ENCODE peak calls at places on chromosomes 5 and 9, in four cellular contexts. One of them, this sample, is unnamed.

GRCh38 chr9:84652496-84653081 is 16.9 kb upstream of the NTRK2 start:
- DNase-seq in adrenal gland: no peak
- DNase-seq in foreskin fibroblast: no peak
- DNase-seq in CD8-positive, alpha-beta T cell: no peak
- DNase-seq in this sample: no peak

GRCh38 chr9:115202181-115202580 is 84.2 kb upstream of the TNC start:
- DNase-seq in adrenal gland: no peak
- DNase-seq in foreskin fibroblast: no peak
- DNase-seq in CD8-positive, alpha-beta T cell: no peak
- DNase-seq in this sample: no peak

GRCh38 chr5:22465177-22465576 is 388.0 kb downstream of the CDH12 start:
- DNase-seq in adrenal gland: no peak
- DNase-seq in foreskin fibroblast: no peak
- DNase-seq in CD8-positive, alpha-beta T cell: no peak
- DNase-seq in this sample: no peak

GRCh38 chr5:87599778-87600177 is 187.0 kb upstream of the CCNH start:
- DNase-seq in adrenal gland: no peak
- DNase-seq in foreskin fibroblast: no peak
- DNase-seq in CD8-positive, alpha-beta T cell: no peak
- DNase-seq in this sample: no peak

GRCh38 chr9:5688109-5688508 is 59.2 kb downstream of the RIC1 start:
- DNase-seq in adrenal gland: peak; percentile 30
- DNase-seq in foreskin fibroblast: no peak
- DNase-seq in CD8-positive, alpha-beta T cell: no peak
- DNase-seq in this sample: no peak

GRCh38 chr5:173091981-173092380 is 35.8 kb downstream of the CREBRF start:
- DNase-seq in adrenal gland: no peak
- DNase-seq in foreskin fibroblast: no peak
- DNase-seq in CD8-positive, alpha-beta T cell: no peak
- DNase-seq in this sample: no peak

GRCh38 chr5:159231167-159231566 is 21.8 kb upstream of the RNF145 start:
- DNase-seq in adrenal gland: no peak
- DNase-seq in foreskin fibroblast: no peak
- DNase-seq in CD8-positive, alpha-beta T cell: no peak
- DNase-seq in this sample: no peak

GRCh38 chr9:113343732-113344231 is 3.7 kb upstream of the WDR31 start:
- DNase-seq in adrenal gland: peak; percentile 92
- DNase-seq in foreskin fibroblast: peak; percentile 51
- DNase-seq in CD8-positive, alpha-beta T cell: no peak
- DNase-seq in this sample: peak; percentile 96

GRCh38 chr5:67165524-67166459 is 30.8 kb downstream of the CD180 start:
- DNase-seq in adrenal gland: peak; percentile 87
- DNase-seq in foreskin fibroblast: no peak
- DNase-seq in CD8-positive, alpha-beta T cell: peak; percentile 82
- DNase-seq in this sample: peak; percentile 95

GRCh38 chr5:174760721-174761120 is 36.3 kb downstream of the MSX2 start:
- DNase-seq in adrenal gland: no peak
- DNase-seq in foreskin fibroblast: no peak
- DNase-seq in CD8-positive, alpha-beta T cell: no peak
- DNase-seq in this sample: no peak

GRCh38 chr5:959581-960531 is 48.7 kb upstream of the NKD2 start:
- DNase-seq in adrenal gland: no peak
- DNase-seq in foreskin fibroblast: no peak
- DNase-seq in CD8-positive, alpha-beta T cell: no peak
- DNase-seq in this sample: no peak

DNA sequence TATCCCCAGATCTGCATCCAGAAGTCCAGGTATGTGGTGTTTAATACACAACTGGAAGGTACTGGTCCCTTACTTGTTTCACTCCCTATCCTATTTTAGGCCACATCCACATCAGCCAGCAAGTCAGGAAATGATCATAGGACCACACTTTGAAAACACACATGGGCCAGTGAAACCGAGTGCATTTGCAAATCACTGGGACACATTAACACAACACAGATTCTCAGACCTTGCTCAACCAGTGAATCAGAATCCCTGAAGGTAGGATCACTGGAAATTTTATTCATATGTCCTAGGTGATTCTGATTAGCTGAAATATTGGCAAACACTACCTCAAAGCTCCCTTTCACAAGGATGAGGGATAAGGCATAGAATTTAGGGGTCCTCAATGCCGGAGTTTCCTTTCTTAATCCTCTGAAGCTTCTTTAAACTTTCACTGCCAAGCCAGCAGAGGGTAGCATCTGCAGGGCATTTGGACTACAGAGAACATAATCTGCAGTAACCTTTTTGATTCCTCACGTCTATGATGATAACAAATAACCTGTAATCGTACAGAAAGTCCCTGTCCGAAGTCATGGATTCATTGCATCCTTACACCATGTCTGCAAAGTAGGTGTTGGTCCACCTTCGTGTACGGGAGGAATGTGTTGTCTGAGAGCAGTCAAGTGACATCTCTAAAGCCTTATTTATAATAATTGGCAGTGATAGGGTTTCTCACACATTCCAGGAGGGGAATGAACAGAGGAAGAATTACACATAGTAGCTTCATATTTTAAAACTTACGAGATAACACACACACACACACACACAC is 11.0 kb upstream of the ABLIM3 start:
- DNase-seq in adrenal gland: no peak
- DNase-seq in foreskin fibroblast: no peak
- DNase-seq in CD8-positive, alpha-beta T cell: no peak
- DNase-seq in this sample: no peak
- TF ChIP-seq CTCF in adrenal gland: peak; percentile 28
- TF ChIP-seq CTCF in foreskin fibroblast: peak; percentile 52
- TF ChIP-seq CTCF in CD8-positive, alpha-beta T cell: no peak
- TF ChIP-seq CTCF in this sample: peak; percentile 29

DNA sequence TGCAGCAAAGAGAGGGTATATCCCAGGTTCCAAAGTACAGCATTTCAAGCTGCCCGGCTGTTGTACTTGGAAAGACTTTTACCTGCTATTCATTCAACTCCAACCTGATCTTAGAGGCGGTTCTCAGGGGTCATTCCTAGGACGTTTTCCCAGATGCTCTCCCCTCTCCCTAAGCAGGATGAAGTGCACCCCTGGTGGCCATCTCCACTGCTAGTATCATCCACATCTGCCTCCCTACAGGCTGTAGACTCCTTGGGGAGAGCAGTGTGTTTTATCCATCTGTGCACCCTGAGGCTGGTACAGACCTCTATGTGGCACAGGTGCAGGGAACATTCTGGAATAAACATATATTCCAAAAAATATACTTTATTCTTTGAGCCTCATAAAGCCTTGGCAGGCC is 56.8 kb downstream of the PTPN3 start:
- DNase-seq in adrenal gland: no peak
- DNase-seq in foreskin fibroblast: no peak
- DNase-seq in CD8-positive, alpha-beta T cell: no peak
- DNase-seq in this sample: no peak
- TF ChIP-seq CTCF in adrenal gland: no peak
- TF ChIP-seq CTCF in foreskin fibroblast: no peak
- TF ChIP-seq CTCF in CD8-positive, alpha-beta T cell: no peak
- TF ChIP-seq CTCF in this sample: no peak

DNA sequence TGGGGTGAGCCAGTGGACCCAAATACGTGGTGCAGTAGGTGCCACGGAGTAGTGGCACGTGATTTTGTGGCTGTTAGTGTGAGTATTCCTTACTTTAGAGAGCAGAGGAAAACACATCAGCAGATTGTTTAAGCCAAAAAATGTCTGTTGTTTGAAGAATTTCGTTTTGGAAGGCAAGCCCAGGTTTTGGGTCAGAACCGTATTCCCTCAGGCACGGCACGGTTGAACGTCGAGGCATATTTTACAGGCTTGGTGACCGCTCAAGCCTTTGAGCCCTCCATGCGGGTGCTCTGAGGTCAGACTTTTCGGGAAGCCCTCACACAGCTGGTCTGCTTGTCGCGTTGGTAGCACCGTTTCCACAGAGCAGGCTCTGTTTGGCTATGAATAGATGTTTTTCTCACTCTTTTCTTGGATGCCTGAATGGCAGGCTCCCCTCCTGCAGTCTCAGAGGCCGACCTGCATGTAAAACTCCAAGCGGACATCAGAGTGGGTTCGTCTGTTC is 27.2 kb downstream of the NEK6 start:
- DNase-seq in adrenal gland: no peak
- DNase-seq in foreskin fibroblast: no peak
- DNase-seq in CD8-positive, alpha-beta T cell: no peak
- DNase-seq in this sample: no peak
- TF ChIP-seq CTCF in adrenal gland: no peak
- TF ChIP-seq CTCF in foreskin fibroblast: no peak
- TF ChIP-seq CTCF in CD8-positive, alpha-beta T cell: no peak
- TF ChIP-seq CTCF in this sample: no peak

GRCh38 chr9:34637356-34638137 is at the start of gene SIGMAR1:
- DNase-seq in adrenal gland: peak; percentile 93
- DNase-seq in foreskin fibroblast: peak; percentile 94
- DNase-seq in CD8-positive, alpha-beta T cell: peak; percentile 94
- DNase-seq in this sample: peak; percentile 98
- TF ChIP-seq CTCF in adrenal gland: no peak
- TF ChIP-seq CTCF in foreskin fibroblast: no peak
- TF ChIP-seq CTCF in CD8-positive, alpha-beta T cell: no peak
- TF ChIP-seq CTCF in this sample: peak; percentile 10

This sample was measured in esophagus muscularis mucosa.